ENCODE peak calls at places on chromosomes 11 and 22, in ten cellular contexts. One of them, this sample, is unnamed.

GRCh38 chr22:36449776-36450175 is 31.7 kb downstream of the TXN2 start:
- DNase-seq in thoracic aorta: no peak
- DNase-seq in fibroblast of lung: no peak
- DNase-seq in H9: no peak
- DNase-seq in upper lobe of right lung: no peak
- DNase-seq in stomach: no peak
- DNase-seq in neural progenitor cell: no peak
- DNase-seq in spleen: peak; percentile 86
- DNase-seq in psoas muscle: no peak
- DNase-seq in ovary: no peak
- DNase-seq in this sample: no peak

GRCh38 chr22:39535831-39536449 is 3.4 kb upstream of the RPS19BP1 start:
- DNase-seq in H9: no peak
- DNase-seq in spleen: no peak
- DNase-seq in psoas muscle: no peak
- DNase-seq in ovary: no peak
- DNase-seq in upper lobe of right lung: no peak
- DNase-seq in fibroblast of lung: no peak
- DNase-seq in stomach: no peak
- DNase-seq in thoracic aorta: no peak
- DNase-seq in neural progenitor cell: no peak
- DNase-seq in this sample: no peak

GRCh38 chr22:46086577-46087335 is 63.6 kb upstream of the PPARA start:
- DNase-seq in ovary: peak; percentile 61
- DNase-seq in neural progenitor cell: no peak
- DNase-seq in upper lobe of right lung: peak; percentile 64
- DNase-seq in H9: no peak
- DNase-seq in spleen: peak; percentile 68
- DNase-seq in stomach: peak; percentile 24
- DNase-seq in thoracic aorta: no peak
- DNase-seq in psoas muscle: peak; percentile 47
- DNase-seq in fibroblast of lung: no peak
- DNase-seq in this sample: no peak

GRCh38 chr11:129696309-129696989 is 119.2 kb upstream of the TMEM45B start:
- DNase-seq in H9: no peak
- DNase-seq in stomach: no peak
- DNase-seq in upper lobe of right lung: peak; percentile 29
- DNase-seq in thoracic aorta: no peak
- DNase-seq in neural progenitor cell: no peak
- DNase-seq in ovary: no peak
- DNase-seq in psoas muscle: no peak
- DNase-seq in spleen: no peak
- DNase-seq in fibroblast of lung: no peak
- DNase-seq in this sample: no peak

GRCh38 chr11:133536198-133536597 is 3.9 kb upstream of the OPCML start:
- DNase-seq in upper lobe of right lung: no peak
- DNase-seq in spleen: no peak
- DNase-seq in H9: no peak
- DNase-seq in ovary: no peak
- DNase-seq in thoracic aorta: no peak
- DNase-seq in psoas muscle: no peak
- DNase-seq in stomach: no peak
- DNase-seq in fibroblast of lung: no peak
- DNase-seq in neural progenitor cell: no peak
- DNase-seq in this sample: no peak

GRCh38 chr11:125423247-125423849 is 72.7 kb downstream of the FEZ1 start:
- DNase-seq in H9: no peak
- DNase-seq in psoas muscle: no peak
- DNase-seq in ovary: no peak
- DNase-seq in upper lobe of right lung: no peak
- DNase-seq in fibroblast of lung: no peak
- DNase-seq in stomach: no peak
- DNase-seq in thoracic aorta: no peak
- DNase-seq in spleen: peak; percentile 12
- DNase-seq in neural progenitor cell: no peak
- DNase-seq in this sample: no peak

GRCh38 chr11:65434057-65434666 is 11.6 kb downstream of the NEAT1 start:
- DNase-seq in fibroblast of lung: peak; percentile 46
- DNase-seq in thoracic aorta: no peak
- DNase-seq in neural progenitor cell: no peak
- DNase-seq in spleen: no peak
- DNase-seq in psoas muscle: no peak
- DNase-seq in H9: no peak
- DNase-seq in stomach: no peak
- DNase-seq in ovary: peak; percentile 14
- DNase-seq in upper lobe of right lung: no peak
- DNase-seq in this sample: no peak

GRCh38 chr11:65506770-65507485 is 8.1 kb downstream of the MALAT1 start:
- DNase-seq in upper lobe of right lung: peak; percentile 67
- DNase-seq in spleen: no peak
- DNase-seq in stomach: peak; percentile 56
- DNase-seq in fibroblast of lung: peak; percentile 57
- DNase-seq in ovary: peak; percentile 64
- DNase-seq in thoracic aorta: no peak
- DNase-seq in H9: peak; percentile 74
- DNase-seq in neural progenitor cell: peak; percentile 79
- DNase-seq in psoas muscle: peak; percentile 59
- DNase-seq in this sample: no peak

GRCh38 chr11:84390441-84391078 is 1104.4 kb upstream of the CCDC90B start:
- DNase-seq in thoracic aorta: no peak
- DNase-seq in ovary: no peak
- DNase-seq in psoas muscle: no peak
- DNase-seq in upper lobe of right lung: no peak
- DNase-seq in fibroblast of lung: no peak
- DNase-seq in spleen: no peak
- DNase-seq in stomach: no peak
- DNase-seq in neural progenitor cell: peak; percentile 54
- DNase-seq in H9: peak; percentile 66
- DNase-seq in this sample: no peak

GRCh38 chr22:45318558-45319318 is 9.0 kb downstream of the FAM118A start:
- DNase-seq in psoas muscle: no peak
- DNase-seq in thoracic aorta: no peak
- DNase-seq in stomach: no peak
- DNase-seq in H9: no peak
- DNase-seq in spleen: no peak
- DNase-seq in fibroblast of lung: peak; percentile 76
- DNase-seq in upper lobe of right lung: no peak
- DNase-seq in ovary: no peak
- DNase-seq in neural progenitor cell: peak; percentile 32
- DNase-seq in this sample: peak; percentile 33

GRCh38 chr22:45468872-45469572 is 33.7 kb upstream of the FBLN1 start:
- DNase-seq in spleen: no peak
- DNase-seq in upper lobe of right lung: no peak
- DNase-seq in ovary: peak; percentile 7
- DNase-seq in psoas muscle: no peak
- DNase-seq in H9: no peak
- DNase-seq in fibroblast of lung: peak; percentile 67
- DNase-seq in stomach: no peak
- DNase-seq in thoracic aorta: no peak
- DNase-seq in neural progenitor cell: no peak
- DNase-seq in this sample: no peak

GRCh38 chr11:111429066-111429506 is 50.0 kb upstream of the POU2AF1 start:
- DNase-seq in fibroblast of lung: peak; percentile 71
- DNase-seq in upper lobe of right lung: no peak
- DNase-seq in stomach: peak; percentile 73
- DNase-seq in psoas muscle: peak; percentile 51
- DNase-seq in ovary: peak; percentile 65
- DNase-seq in thoracic aorta: no peak
- DNase-seq in neural progenitor cell: peak; percentile 26
- DNase-seq in H9: peak; percentile 57
- DNase-seq in spleen: no peak
- DNase-seq in this sample: no peak

GRCh38 chr11:63920870-63921417 is 4.0 kb upstream of the RCOR2 start:
- DNase-seq in stomach: no peak
- DNase-seq in upper lobe of right lung: no peak
- DNase-seq in spleen: no peak
- DNase-seq in neural progenitor cell: peak; percentile 83
- DNase-seq in ovary: no peak
- DNase-seq in H9: peak; percentile 86
- DNase-seq in thoracic aorta: no peak
- DNase-seq in fibroblast of lung: no peak
- DNase-seq in psoas muscle: peak; percentile 31
- DNase-seq in this sample: no peak

GRCh38 chr11:19660076-19660475 is 52.6 kb upstream of the NAV2 start:
- DNase-seq in upper lobe of right lung: no peak
- DNase-seq in spleen: no peak
- DNase-seq in psoas muscle: no peak
- DNase-seq in ovary: no peak
- DNase-seq in neural progenitor cell: no peak
- DNase-seq in fibroblast of lung: peak; percentile 70
- DNase-seq in H9: no peak
- DNase-seq in stomach: no peak
- DNase-seq in thoracic aorta: no peak
- DNase-seq in this sample: no peak

GRCh38 chr11:12089473-12089872 is 20.9 kb upstream of the MICAL2 start:
- DNase-seq in H9: no peak
- DNase-seq in upper lobe of right lung: no peak
- DNase-seq in psoas muscle: no peak
- DNase-seq in thoracic aorta: no peak
- DNase-seq in spleen: no peak
- DNase-seq in ovary: no peak
- DNase-seq in fibroblast of lung: no peak
- DNase-seq in neural progenitor cell: no peak
- DNase-seq in stomach: no peak
- DNase-seq in this sample: no peak

GRCh38 chr22:49373289-49373666 is 454.4 kb downstream of the BRD1 start:
- DNase-seq in upper lobe of right lung: peak; percentile 22
- DNase-seq in spleen: peak; percentile 41
- DNase-seq in fibroblast of lung: no peak
- DNase-seq in neural progenitor cell: no peak
- DNase-seq in ovary: no peak
- DNase-seq in H9: no peak
- DNase-seq in stomach: no peak
- DNase-seq in psoas muscle: no peak
- DNase-seq in thoracic aorta: no peak
- DNase-seq in this sample: no peak
- H3K9me3 ChIP-seq in upper lobe of right lung: no peaks in the 10 kb centered on the region
- H3K9me3 ChIP-seq in spleen: no peaks in the 10 kb centered on the region
- H3K9me3 ChIP-seq in fibroblast of lung: no peaks in the 10 kb centered on the region
- H3K9me3 ChIP-seq in neural progenitor cell: no peaks in the 10 kb centered on the region
- H3K9me3 ChIP-seq in ovary: no peaks in the 10 kb centered on the region
- H3K9me3 ChIP-seq in H9: no peaks in the 10 kb centered on the region
- H3K9me3 ChIP-seq in stomach: no peaks in the 10 kb centered on the region
- H3K9me3 ChIP-seq in psoas muscle: no peaks in the 10 kb centered on the region
- H3K9me3 ChIP-seq in thoracic aorta: no peaks in the 10 kb centered on the region
- H3K9me3 ChIP-seq in this sample: no peaks in the 10 kb centered on the region

GRCh38 chr22:42436402-42436801 is 4.2 kb upstream of the NFAM1 start:
- DNase-seq in neural progenitor cell: no peak
- DNase-seq in H9: no peak
- DNase-seq in thoracic aorta: no peak
- DNase-seq in fibroblast of lung: no peak
- DNase-seq in ovary: no peak
- DNase-seq in upper lobe of right lung: no peak
- DNase-seq in spleen: no peak
- DNase-seq in psoas muscle: no peak
- DNase-seq in stomach: no peak
- DNase-seq in this sample: no peak

GRCh38 chr22:42434283-42434682 is 2.1 kb upstream of the NFAM1 start:
- DNase-seq in neural progenitor cell: no peak
- DNase-seq in ovary: no peak
- DNase-seq in H9: no peak
- DNase-seq in spleen: no peak
- DNase-seq in fibroblast of lung: no peak
- DNase-seq in psoas muscle: no peak
- DNase-seq in stomach: no peak
- DNase-seq in thoracic aorta: no peak
- DNase-seq in upper lobe of right lung: no peak
- DNase-seq in this sample: no peak

GRCh38 chr22:42432818-42433217 is 615 bp upstream of the NFAM1 start:
- DNase-seq in spleen: no peak
- DNase-seq in H9: no peak
- DNase-seq in psoas muscle: no peak
- DNase-seq in ovary: no peak
- DNase-seq in thoracic aorta: no peak
- DNase-seq in stomach: no peak
- DNase-seq in fibroblast of lung: no peak
- DNase-seq in upper lobe of right lung: no peak
- DNase-seq in neural progenitor cell: peak; percentile 55
- DNase-seq in this sample: no peak

GRCh38 chr22:42433754-42434153 is 1.6 kb upstream of the NFAM1 start:
- DNase-seq in fibroblast of lung: no peak
- DNase-seq in upper lobe of right lung: no peak
- DNase-seq in thoracic aorta: no peak
- DNase-seq in psoas muscle: no peak
- DNase-seq in spleen: no peak
- DNase-seq in ovary: no peak
- DNase-seq in stomach: no peak
- DNase-seq in neural progenitor cell: no peak
- DNase-seq in H9: no peak
- DNase-seq in this sample: no peak

GRCh38 chr22:42434748-42435425 is 2.7 kb upstream of the NFAM1 start:
- DNase-seq in thoracic aorta: no peak
- DNase-seq in stomach: no peak
- DNase-seq in upper lobe of right lung: no peak
- DNase-seq in psoas muscle: no peak
- DNase-seq in fibroblast of lung: no peak
- DNase-seq in spleen: no peak
- DNase-seq in neural progenitor cell: no peak
- DNase-seq in H9: no peak
- DNase-seq in ovary: no peak
- DNase-seq in this sample: no peak
- H3K9me3 ChIP-seq in thoracic aorta: no peaks in the 10 kb centered on the region
- H3K9me3 ChIP-seq in stomach: no peaks in the 10 kb centered on the region
- H3K9me3 ChIP-seq in upper lobe of right lung: no peaks in the 10 kb centered on the region
- H3K9me3 ChIP-seq in psoas muscle: no peaks in the 10 kb centered on the region
- H3K9me3 ChIP-seq in fibroblast of lung: no peaks in the 10 kb centered on the region
- H3K9me3 ChIP-seq in spleen: no peaks in the 10 kb centered on the region
- H3K9me3 ChIP-seq in neural progenitor cell: no peaks in the 10 kb centered on the region
- H3K9me3 ChIP-seq in H9: no peaks in the 10 kb centered on the region
- H3K9me3 ChIP-seq in ovary: no peaks in the 10 kb centered on the region
- H3K9me3 ChIP-seq in this sample: no peaks in the 10 kb centered on the region

GRCh38 chr11:32353884-32354283 is 81.5 kb downstream of the WT1 start:
- DNase-seq in fibroblast of lung: no peak
- DNase-seq in spleen: no peak
- DNase-seq in thoracic aorta: no peak
- DNase-seq in H9: no peak
- DNase-seq in neural progenitor cell: no peak
- DNase-seq in upper lobe of right lung: no peak
- DNase-seq in stomach: no peak
- DNase-seq in psoas muscle: no peak
- DNase-seq in ovary: no peak
- DNase-seq in this sample: no peak

GRCh38 chr11:32343325-32344008 is 91.9 kb downstream of the WT1 start:
- DNase-seq in neural progenitor cell: no peak
- DNase-seq in spleen: no peak
- DNase-seq in H9: no peak
- DNase-seq in ovary: no peak
- DNase-seq in stomach: no peak
- DNase-seq in psoas muscle: no peak
- DNase-seq in thoracic aorta: no peak
- DNase-seq in upper lobe of right lung: no peak
- DNase-seq in fibroblast of lung: no peak
- DNase-seq in this sample: no peak

GRCh38 chr11:32348502-32348901 is 86.8 kb downstream of the WT1 start:
- DNase-seq in upper lobe of right lung: no peak
- DNase-seq in thoracic aorta: no peak
- DNase-seq in psoas muscle: no peak
- DNase-seq in spleen: no peak
- DNase-seq in ovary: no peak
- DNase-seq in H9: no peak
- DNase-seq in neural progenitor cell: no peak
- DNase-seq in fibroblast of lung: no peak
- DNase-seq in stomach: no peak
- DNase-seq in this sample: no peak
- H3K9me3 ChIP-seq in upper lobe of right lung: no peaks in the 10 kb centered on the region
- H3K9me3 ChIP-seq in thoracic aorta: no peaks in the 10 kb centered on the region
- H3K9me3 ChIP-seq in psoas muscle: no peaks in the 10 kb centered on the region
- H3K9me3 ChIP-seq in spleen: no peaks in the 10 kb centered on the region
- H3K9me3 ChIP-seq in ovary: no peaks in the 10 kb centered on the region
- H3K9me3 ChIP-seq in H9: no peaks in the 10 kb centered on the region
- H3K9me3 ChIP-seq in neural progenitor cell: no peaks in the 10 kb centered on the region
- H3K9me3 ChIP-seq in fibroblast of lung: no peaks in the 10 kb centered on the region
- H3K9me3 ChIP-seq in stomach: no peaks in the 10 kb centered on the region
- H3K9me3 ChIP-seq in this sample: no peaks in the 10 kb centered on the region

GRCh38 chr22:11066458-11067285 is 4461.3 kb upstream of the OR11H1 start:
- DNase-seq in ovary: no peak
- DNase-seq in H9: no peak
- DNase-seq in psoas muscle: no peak
- DNase-seq in spleen: peak; percentile 80
- DNase-seq in fibroblast of lung: no peak
- DNase-seq in thoracic aorta: no peak
- DNase-seq in upper lobe of right lung: peak; percentile 72
- DNase-seq in stomach: no peak
- DNase-seq in neural progenitor cell: no peak
- DNase-seq in this sample: no peak
- H3K9me3 ChIP-seq in ovary: peaks cover 4% of the 10 kb centered on the region
- H3K9me3 ChIP-seq in H9: peaks cover 49% of the 10 kb centered on the region
- H3K9me3 ChIP-seq in psoas muscle: peaks cover 3% of the 10 kb centered on the region
- H3K9me3 ChIP-seq in spleen: peaks cover 26% of the 10 kb centered on the region
- H3K9me3 ChIP-seq in fibroblast of lung: peaks cover 9% of the 10 kb centered on the region
- H3K9me3 ChIP-seq in thoracic aorta: peaks cover 11% of the 10 kb centered on the region
- H3K9me3 ChIP-seq in upper lobe of right lung: no peaks in the 10 kb centered on the region
- H3K9me3 ChIP-seq in stomach: peaks cover 54% of the 10 kb centered on the region
- H3K9me3 ChIP-seq in neural progenitor cell: peaks cover 22% of the 10 kb centered on the region
- H3K9me3 ChIP-seq in this sample: no peaks in the 10 kb centered on the region

This sample was measured in T-helper 17 cell.